ENCODE peak calls at places on chromosomes 5 and 9, in eight cellular contexts. K is PC-9, T is tibial artery, J is ovary, E is vagina, L is heart left ventricle, G is colonic mucosa, M is OCI-LY7. B is an unnamed sample.

GRCh38 chr5:7576023-7576715 is 180.2 kb downstream of the ADCY2 start:
- DNase-seq in K (no peak), T (no peak), J (no peak), E (no peak), L (no peak), G (no peak), M (no peak), B (no peak)

GRCh38 chr5:138339086-138339456 is 1.0 kb downstream of the FAM53C start:
- DNase-seq in K (peak; percentile 33), T (no peak), J (no peak), E (no peak), L (no peak), G (no peak), M (peak; percentile 41), B (no peak)

GRCh38 chr5:3542769-3543168 is 52.9 kb upstream of the IRX1 start:
- DNase-seq in K (no peak), T (no peak), J (no peak), E (peak; percentile 60), L (no peak), G (no peak), M (no peak), B (no peak)

GRCh38 chr5:157371655-157372471 is 88.2 kb upstream of the NIPAL4 start:
- DNase-seq in K (no peak), T (no peak), J (no peak), E (no peak), L (no peak), G (no peak), M (no peak), B (no peak)

GRCh38 chr9:135480071-135480941 is 724 bp downstream of the PPP1R26 start:
- DNase-seq in K (peak; percentile 45), T (no peak), J (no peak), E (no peak), L (no peak), G (peak; percentile 71), M (no peak), B (no peak)

GRCh38 chr9:32992596-32993238 is 8.7 kb downstream of the APTX start:
- DNase-seq in K (no peak), T (no peak), J (no peak), E (no peak), L (no peak), G (no peak), M (no peak), B (no peak)

GRCh38 chr9:95605087-95605486 is 88.3 kb upstream of the PTCH1 start:
- DNase-seq in K (no peak), T (no peak), J (no peak), E (no peak), L (no peak), G (no peak), M (no peak), B (no peak)

GRCh38 chr9:132582786-132583583 is 579 bp downstream of the BARHL1 start:
- DNase-seq in K (no peak), T (no peak), J (no peak), E (no peak), L (no peak), G (no peak), M (no peak), B (no peak)

GRCh38 chr5:137708796-137709559 is 26.9 kb downstream of the KLHL3 start:
- DNase-seq in K (no peak), T (no peak), J (no peak), E (peak; percentile 74), L (peak; percentile 30), G (no peak), M (no peak), B (no peak)

GRCh38 chr5:146027746-146028145 is 77.6 kb downstream of the PLAC8L1 start:
- DNase-seq in K (peak; percentile 75), T (no peak), J (no peak), E (no peak), L (no peak), G (peak; percentile 88), M (no peak), B (no peak)

GRCh38 chr5:766666-767431 is 17.7 kb downstream of the ZDHHC11B start:
- DNase-seq in K (no peak), T (no peak), J (no peak), E (peak; percentile 84), L (peak; percentile 44), G (no peak), M (no peak), B (peak; percentile 52)

GRCh38 chr5:172713809-172714490 is 57.0 kb downstream of the DUSP1 start:
- DNase-seq in K (no peak), T (no peak), J (peak; percentile 50), E (no peak), L (no peak), G (no peak), M (no peak), B (peak; percentile 74)

GRCh38 chr5:87401626-87402025 is 11.1 kb downstream of the CCNH start:
- DNase-seq in K (no peak), T (no peak), J (no peak), E (no peak), L (no peak), G (no peak), M (no peak), B (no peak)

GRCh38 chr9:100554935-100555401 is 22.9 kb upstream of the CAVIN4 start:
- DNase-seq in K (no peak), T (no peak), J (no peak), E (no peak), L (no peak), G (no peak), M (peak; percentile 15), B (no peak)

GRCh38 chr9:124890179-124890578 is 28.2 kb downstream of the ARPC5L start:
- DNase-seq in K (no peak), T (no peak), J (no peak), E (no peak), L (no peak), G (no peak), M (no peak), B (peak; percentile 43)

GRCh38 chr5:135452366-135453030 is 347 bp upstream of the TIFAB start:
- DNase-seq in K (no peak), T (no peak), J (no peak), E (no peak), L (no peak), G (no peak), M (no peak), B (peak; percentile 41)

GRCh38 chr5:116696356-116696755 is 121.7 kb upstream of the SEMA6A start:
- DNase-seq in K (no peak), T (no peak), J (no peak), E (no peak), L (no peak), G (no peak), M (no peak), B (no peak)

GRCh38 chr5:56208681-56209080 is 24.4 kb downstream of the ANKRD55 start:
- DNase-seq in K (no peak), T (no peak), J (no peak), E (no peak), L (no peak), G (no peak), M (no peak), B (no peak)

GRCh38 chr5:154624341-154624740 is 130.8 kb upstream of the LARP1 start:
- DNase-seq in K (no peak), T (no peak), J (no peak), E (no peak), L (no peak), G (no peak), M (no peak), B (no peak)

GRCh38 chr9:132430998-132431397 is 21.0 kb downstream of the CFAP77 start:
- DNase-seq in K (no peak), T (no peak), J (no peak), E (no peak), L (no peak), G (no peak), M (no peak), B (no peak)

GRCh38 chr9:129889461-129889935 is 54.2 kb downstream of the USP20 start:
- DNase-seq in K (no peak), T (no peak), J (no peak), E (peak; percentile 82), L (no peak), G (no peak), M (no peak), B (no peak)

GRCh38 chr5:159774476-159775031 is 141.7 kb upstream of the ADRA1B start:
- DNase-seq in K (no peak), T (no peak), J (no peak), E (no peak), L (no peak), G (no peak), M (no peak), B (no peak)

GRCh38 chr9:5446451-5447236 is 3.7 kb upstream of the CD274 start:
- DNase-seq in K (peak; percentile 33), T (no peak), J (no peak), E (no peak), L (no peak), G (no peak), M (no peak), B (no peak)

GRCh38 chr9:82206490-82206889 is 217.9 kb downstream of the SPATA31D1 start:
- DNase-seq in K (no peak), T (no peak), J (no peak), E (no peak), L (no peak), G (no peak), M (no peak), B (no peak)
- H3K9me3 ChIP-seq in K (no peaks in the 10 kb centered on the region), T (peaks cover 16% of the 10 kb centered on the region), J (no peaks in the 10 kb centered on the region), E (no peaks in the 10 kb centered on the region), L (no peaks in the 10 kb centered on the region), G (no peaks in the 10 kb centered on the region), M (peaks cover 18% of the 10 kb centered on the region), B (peaks cover 6% of the 10 kb centered on the region)

GRCh38 chr5:58457040-58457439 is 2.8 kb downstream of the PLK2 start:
- DNase-seq in K (no peak), T (no peak), J (no peak), E (no peak), L (no peak), G (no peak), M (no peak), B (no peak)
- H3K4me1 ChIP-seq in K (peaks cover 38% of the 10 kb centered on the region), T (peaks cover 17% of the 10 kb centered on the region), J (peaks cover 2% of the 10 kb centered on the region), E (peaks cover 55% of the 10 kb centered on the region), L (peaks cover 42% of the 10 kb centered on the region), G (no peaks in the 10 kb centered on the region), M (no peaks in the 10 kb centered on the region), B (peaks cover 3% of the 10 kb centered on the region)

GRCh38 chr5:169691473-169691872 is 54.4 kb downstream of the DOCK2 start:
- DNase-seq in K (no peak), T (no peak), J (no peak), E (no peak), L (no peak), G (no peak), M (no peak), B (no peak)
- H3K9me3 ChIP-seq in K (no peaks in the 10 kb centered on the region), T (no peaks in the 10 kb centered on the region), J (no peaks in the 10 kb centered on the region), E (no peaks in the 10 kb centered on the region), L (no peaks in the 10 kb centered on the region), G (no peaks in the 10 kb centered on the region), M (no peaks in the 10 kb centered on the region), B (no peaks in the 10 kb centered on the region)

DNA sequence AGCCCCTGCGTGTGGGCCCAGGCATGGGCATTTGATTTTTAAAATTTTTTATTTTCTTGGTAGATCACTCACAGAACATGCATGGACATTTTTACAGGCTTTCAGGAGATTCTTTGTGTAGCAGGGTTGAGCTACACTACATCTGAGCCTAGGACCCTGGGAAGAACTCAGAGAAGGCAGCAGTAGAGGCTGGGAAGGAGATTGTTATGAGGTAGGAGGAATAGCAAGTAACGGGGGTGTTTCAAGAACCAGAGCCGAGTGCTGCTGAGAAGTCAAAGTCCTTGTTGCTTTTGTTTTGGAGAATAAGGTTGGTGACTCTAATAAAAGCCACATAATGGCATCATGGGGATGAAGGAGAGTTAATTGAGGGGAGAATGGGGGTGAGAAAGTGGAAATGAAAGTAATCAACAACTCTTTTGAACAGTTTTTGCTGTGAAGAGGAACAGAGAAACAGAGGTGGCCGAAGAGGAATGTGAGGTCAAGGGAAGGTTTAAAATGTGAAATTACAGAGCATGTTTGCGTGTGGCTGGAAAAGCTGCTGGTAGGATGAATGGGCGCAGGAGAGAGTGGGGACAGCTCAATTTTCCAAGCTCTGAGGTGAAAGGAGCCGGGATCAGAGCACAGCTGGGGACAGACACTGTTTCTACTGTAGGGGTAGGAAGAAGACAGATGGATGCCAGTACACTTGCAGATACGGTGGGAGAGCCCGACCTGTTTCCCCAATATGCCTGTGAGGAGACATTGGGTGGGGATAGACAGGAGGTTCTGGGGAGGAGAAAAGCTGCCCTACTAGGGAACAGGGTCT is 4.7 kb upstream of the PDLIM7 start:
- DNase-seq in K (no peak), T (no peak), J (no peak), E (no peak), L (no peak), G (no peak), M (peak; percentile 74), B (no peak)
- H3K4me1 ChIP-seq in K (peaks cover 6% of the 10 kb centered on the region), T (peaks cover 14% of the 10 kb centered on the region), J (no peaks in the 10 kb centered on the region), E (peaks cover 9% of the 10 kb centered on the region), L (peaks cover 21% of the 10 kb centered on the region), G (peaks cover 6% of the 10 kb centered on the region), M (peaks cover 70% of the 10 kb centered on the region), B (no peaks in the 10 kb centered on the region)

B was measured in aorta.